ENCODE peak calls at places on chromosomes 1 and 21, in five cellular contexts. T is vagina; K is stimulated activated CD8-positive, alpha-beta memory T cell treated with anti-CD3 and anti-CD28 coated beads, Interleukin-15, amount 100 ng/mL, for 24 hours; X is body of pancreas; Q is PC-9. O is an unnamed sample.

GRCh38 chr1:209791920-209792319 is 7.6 kb upstream of the C1orf74 start:
- DNase-seq in Q (no peak), T (no peak), X (no peak), K (no peak), O (no peak)

GRCh38 chr1:208781391-208782035 is 537.3 kb upstream of the PLXNA2 start:
- DNase-seq in T (no peak), Q (no peak), X (no peak), K (no peak), O (no peak)

GRCh38 chr1:240683576-240683975 is 71.6 kb upstream of the GREM2 start:
- DNase-seq in X (peak), T (no peak), Q (no peak), K (no peak), O (no peak)

GRCh38 chr1:94332952-94333351 is 85.2 kb upstream of the ABCD3 start:
- DNase-seq in X (no peak), T (no peak), Q (no peak), K (no peak), O (no peak)

GRCh38 chr1:43586136-43586726 is 55.5 kb downstream of the PTPRF start:
- DNase-seq in K (no peak), Q (no peak), T (no peak), X (no peak), O (no peak)

GRCh38 chr1:187763976-187764375 is 935.2 kb downstream of the PLA2G4A start:
- DNase-seq in K (no peak), T (no peak), Q (no peak), X (no peak), O (no peak)

GRCh38 chr1:85502625-85503083 is 37.7 kb upstream of the DDAH1 start:
- DNase-seq in X (peak), Q (peak), K (no peak), T (no peak), O (peak)

GRCh38 chr1:108610073-108610472 is 50.2 kb downstream of the EEIG2 start:
- DNase-seq in T (no peak), K (no peak), Q (no peak), X (no peak), O (no peak)

GRCh38 chr21:15850645-15851044 is 120.9 kb downstream of the USP25 start:
- DNase-seq in Q (no peak), K (no peak), X (no peak), T (no peak), O (no peak)